ENCODE peak calls at places on chromosomes 1 and 21, in nine cellular contexts. One of them, this sample, is unnamed.

GRCh38 chr1:247390116-247390791 is 25.7 kb upstream of the NLRP3 start:
- DNase-seq in effector memory CD8-positive, alpha-beta T cell: peak
- DNase-seq in NCI-H460: peak
- DNase-seq in activated CD4-positive, alpha-beta T cell treated with anti-CD3 and anti-CD28 coated beads, Interleukin-2, amount 10 ng/mL, durations not matched to agents 24 days and 14 days: peak
- DNase-seq in activated naive CD4-positive, alpha-beta T cell: peak
- DNase-seq in left kidney: peak
- DNase-seq in left ventricle myocardium superior: peak
- DNase-seq in activated T-helper 1 cell treated with Interleukin-2 at 50 U/mL for 16 hours: peak
- DNase-seq in H1: peak
- DNase-seq in this sample: peak

GRCh38 chr21:41247561-41247968 is 69.0 kb upstream of the FAM3B start:
- DNase-seq in activated CD4-positive, alpha-beta T cell treated with anti-CD3 and anti-CD28 coated beads, Interleukin-2, amount 10 ng/mL, durations not matched to agents 24 days and 14 days: no peak
- DNase-seq in NCI-H460: no peak
- DNase-seq in effector memory CD8-positive, alpha-beta T cell: no peak
- DNase-seq in left kidney: no peak
- DNase-seq in left ventricle myocardium superior: no peak
- DNase-seq in activated T-helper 1 cell treated with Interleukin-2 at 50 U/mL for 16 hours: no peak
- DNase-seq in activated naive CD4-positive, alpha-beta T cell: no peak
- DNase-seq in H1: peak
- DNase-seq in this sample: no peak

GRCh38 chr1:30807318-30808066 is 49.9 kb upstream of the LAPTM5 start:
- DNase-seq in left ventricle myocardium superior: peak
- DNase-seq in effector memory CD8-positive, alpha-beta T cell: no peak
- DNase-seq in activated T-helper 1 cell treated with Interleukin-2 at 50 U/mL for 16 hours: no peak
- DNase-seq in activated naive CD4-positive, alpha-beta T cell: no peak
- DNase-seq in activated CD4-positive, alpha-beta T cell treated with anti-CD3 and anti-CD28 coated beads, Interleukin-2, amount 10 ng/mL, durations not matched to agents 24 days and 14 days: no peak
- DNase-seq in NCI-H460: no peak
- DNase-seq in left kidney: peak
- DNase-seq in H1: no peak
- DNase-seq in this sample: no peak

GRCh38 chr1:23023174-23023573 is 3.9 kb downstream of the KDM1A start:
- DNase-seq in activated T-helper 1 cell treated with Interleukin-2 at 50 U/mL for 16 hours: no peak
- DNase-seq in activated naive CD4-positive, alpha-beta T cell: no peak
- DNase-seq in left kidney: no peak
- DNase-seq in activated CD4-positive, alpha-beta T cell treated with anti-CD3 and anti-CD28 coated beads, Interleukin-2, amount 10 ng/mL, durations not matched to agents 24 days and 14 days: no peak
- DNase-seq in H1: no peak
- DNase-seq in NCI-H460: no peak
- DNase-seq in left ventricle myocardium superior: no peak
- DNase-seq in effector memory CD8-positive, alpha-beta T cell: no peak
- DNase-seq in this sample: no peak

GRCh38 chr1:209747580-209748262 is 8.1 kb upstream of the TRAF3IP3 start:
- DNase-seq in effector memory CD8-positive, alpha-beta T cell: peak
- DNase-seq in H1: peak
- DNase-seq in NCI-H460: peak
- DNase-seq in left kidney: peak
- DNase-seq in left ventricle myocardium superior: peak
- DNase-seq in activated T-helper 1 cell treated with Interleukin-2 at 50 U/mL for 16 hours: peak
- DNase-seq in activated CD4-positive, alpha-beta T cell treated with anti-CD3 and anti-CD28 coated beads, Interleukin-2, amount 10 ng/mL, durations not matched to agents 24 days and 14 days: peak
- DNase-seq in activated naive CD4-positive, alpha-beta T cell: peak
- DNase-seq in this sample: peak

GRCh38 chr1:202227273-202227672 is 33.7 kb downstream of the LGR6 start:
- DNase-seq in effector memory CD8-positive, alpha-beta T cell: no peak
- DNase-seq in activated CD4-positive, alpha-beta T cell treated with anti-CD3 and anti-CD28 coated beads, Interleukin-2, amount 10 ng/mL, durations not matched to agents 24 days and 14 days: no peak
- DNase-seq in H1: no peak
- DNase-seq in left ventricle myocardium superior: no peak
- DNase-seq in activated T-helper 1 cell treated with Interleukin-2 at 50 U/mL for 16 hours: no peak
- DNase-seq in left kidney: no peak
- DNase-seq in activated naive CD4-positive, alpha-beta T cell: no peak
- DNase-seq in NCI-H460: no peak
- DNase-seq in this sample: no peak

GRCh38 chr1:90591355-90591969 is 125.6 kb downstream of the BARHL2 start:
- DNase-seq in effector memory CD8-positive, alpha-beta T cell: no peak
- DNase-seq in activated T-helper 1 cell treated with Interleukin-2 at 50 U/mL for 16 hours: no peak
- DNase-seq in H1: no peak
- DNase-seq in NCI-H460: no peak
- DNase-seq in left kidney: no peak
- DNase-seq in left ventricle myocardium superior: no peak
- DNase-seq in activated CD4-positive, alpha-beta T cell treated with anti-CD3 and anti-CD28 coated beads, Interleukin-2, amount 10 ng/mL, durations not matched to agents 24 days and 14 days: no peak
- DNase-seq in activated naive CD4-positive, alpha-beta T cell: no peak
- DNase-seq in this sample: no peak

GRCh38 chr1:44220001-44220751 is 6.9 kb downstream of the DMAP1 start:
- DNase-seq in activated naive CD4-positive, alpha-beta T cell: no peak
- DNase-seq in activated T-helper 1 cell treated with Interleukin-2 at 50 U/mL for 16 hours: no peak
- DNase-seq in effector memory CD8-positive, alpha-beta T cell: no peak
- DNase-seq in H1: no peak
- DNase-seq in left ventricle myocardium superior: no peak
- DNase-seq in NCI-H460: no peak
- DNase-seq in activated CD4-positive, alpha-beta T cell treated with anti-CD3 and anti-CD28 coated beads, Interleukin-2, amount 10 ng/mL, durations not matched to agents 24 days and 14 days: no peak
- DNase-seq in left kidney: peak
- DNase-seq in this sample: no peak

GRCh38 chr1:230691615-230692014 is 22.3 kb downstream of the AGT start:
- DNase-seq in activated CD4-positive, alpha-beta T cell treated with anti-CD3 and anti-CD28 coated beads, Interleukin-2, amount 10 ng/mL, durations not matched to agents 24 days and 14 days: no peak
- DNase-seq in effector memory CD8-positive, alpha-beta T cell: no peak
- DNase-seq in left ventricle myocardium superior: no peak
- DNase-seq in activated T-helper 1 cell treated with Interleukin-2 at 50 U/mL for 16 hours: no peak
- DNase-seq in H1: no peak
- DNase-seq in NCI-H460: no peak
- DNase-seq in left kidney: no peak
- DNase-seq in activated naive CD4-positive, alpha-beta T cell: no peak
- DNase-seq in this sample: no peak

GRCh38 chr1:183218039-183218618 is 32.1 kb downstream of the LAMC2 start:
- DNase-seq in left ventricle myocardium superior: peak
- DNase-seq in activated naive CD4-positive, alpha-beta T cell: no peak
- DNase-seq in NCI-H460: no peak
- DNase-seq in H1: no peak
- DNase-seq in activated T-helper 1 cell treated with Interleukin-2 at 50 U/mL for 16 hours: no peak
- DNase-seq in activated CD4-positive, alpha-beta T cell treated with anti-CD3 and anti-CD28 coated beads, Interleukin-2, amount 10 ng/mL, durations not matched to agents 24 days and 14 days: no peak
- DNase-seq in effector memory CD8-positive, alpha-beta T cell: no peak
- DNase-seq in left kidney: peak
- DNase-seq in this sample: no peak

This sample was measured in Caco-2.